ENCODE peak calls at places on chromosomes 4 and X, in ten cellular contexts. O is gastrocnemius medialis, C is endothelial cell of umbilical vein, Y is nephron progenitor cell, L is left ventricle myocardium inferior, E is cardiac fibroblast, Z is AG10803, Q is heart right ventricle, R is endothelial cell, A is breast epithelium. S is an unnamed sample.

GRCh38 chrX:119489212-119490074 is 21.2 kb downstream of the SLC25A5 start:
- DNase-seq in O (no peak), C (no peak), Y (no peak), L (no peak), E (no peak), Z (no peak), Q (no peak), R (no peak), A (no peak), S (no peak)

GRCh38 chr4:151541438-151542071 is 132.6 kb downstream of the FHIP1A start:
- DNase-seq in O (no peak), C (peak; percentile 36), Y (peak; percentile 12), L (no peak), E (peak; percentile 78), Z (peak; percentile 41), Q (no peak), R (no peak), A (no peak), S (peak; percentile 21)

GRCh38 chrX:132612990-132613564 is 124.2 kb upstream of the MBNL3 start:
- DNase-seq in O (peak; percentile 15), C (peak; percentile 24), Y (peak; percentile 62), L (peak; percentile 19), E (peak; percentile 48), Z (peak; percentile 16), Q (peak; percentile 37), R (peak; percentile 46), A (no peak), S (peak; percentile 55)

GRCh38 chrX:6989858-6990257 is 157.7 kb upstream of the STS start:
- DNase-seq in O (no peak), C (no peak), Y (no peak), L (no peak), E (no peak), Z (no peak), Q (no peak), R (no peak), A (no peak), S (no peak)

GRCh38 chrX:128929281-128930057 is 593.8 kb downstream of the SMARCA1 start:
- DNase-seq in O (no peak), C (no peak), Y (no peak), L (no peak), E (no peak), Z (no peak), Q (no peak), R (no peak), A (no peak), S (no peak)

GRCh38 chrX:53317365-53318069 is 36.1 kb upstream of the IQSEC2 start:
- DNase-seq in O (peak; percentile 48), C (peak; percentile 27), Y (peak; percentile 76), L (peak; percentile 55), E (peak; percentile 60), Z (peak; percentile 33), Q (peak; percentile 58), R (peak; percentile 67), A (no peak), S (peak; percentile 75)

GRCh38 chr4:87250294-87250693 is 29.9 kb upstream of the KLHL8 start:
- DNase-seq in O (no peak), C (no peak), Y (no peak), L (no peak), E (no peak), Z (no peak), Q (no peak), R (no peak), A (no peak), S (no peak)

GRCh38 chrX:84186603-84187358 is 1.2 kb downstream of the RPS6KA6 start:
- DNase-seq in O (no peak), C (peak; percentile 2), Y (peak; percentile 2), L (no peak), E (no peak), Z (no peak), Q (no peak), R (peak; percentile 2), A (no peak), S (no peak)

GRCh38 chr4:31807036-31807435 is 1086.9 kb downstream of the PCDH7 start:
- DNase-seq in O (no peak), C (no peak), Y (no peak), L (no peak), E (peak; percentile 49), Z (no peak), Q (no peak), R (no peak), A (no peak), S (no peak)

GRCh38 chr4:140971077-140971792 is 162.0 kb downstream of the RNF150 start:
- DNase-seq in O (no peak), C (no peak), Y (no peak), L (no peak), E (no peak), Z (no peak), Q (no peak), R (no peak), A (no peak), S (no peak)

GRCh38 chr4:140969296-140969695 is 164.0 kb downstream of the RNF150 start:
- DNase-seq in O (no peak), C (no peak), Y (no peak), L (no peak), E (no peak), Z (no peak), Q (no peak), R (no peak), A (no peak), S (no peak)

GRCh38 chr4:140963883-140964282 is 169.4 kb downstream of the RNF150 start:
- DNase-seq in O (no peak), C (no peak), Y (no peak), L (no peak), E (no peak), Z (no peak), Q (no peak), R (no peak), A (no peak), S (no peak)

DNA sequence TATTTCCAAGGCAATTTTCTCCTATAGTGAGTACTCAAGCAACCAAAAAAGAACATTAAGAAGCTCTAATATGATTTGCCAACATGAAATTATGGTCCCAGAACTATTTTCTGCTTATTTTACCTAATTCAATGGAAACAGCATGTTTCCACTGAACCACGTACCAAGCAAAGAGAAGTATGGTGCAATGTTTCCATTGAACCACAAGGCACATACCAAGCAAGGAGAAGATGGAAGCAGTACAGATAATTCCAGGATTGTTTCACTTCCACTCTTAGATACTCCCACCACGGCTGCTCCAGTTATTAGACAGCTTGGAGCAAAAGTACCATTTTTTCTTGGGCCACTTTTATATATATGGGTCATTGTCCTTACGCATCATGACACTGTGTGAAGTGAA is 164.9 kb downstream of the RNF150 start:
- DNase-seq in O (no peak), C (no peak), Y (no peak), L (no peak), E (no peak), Z (no peak), Q (no peak), R (no peak), A (no peak), S (no peak)
- TF ChIP-seq CTCF in O (no peak), C (no peak), Y (no peak), L (no peak), E (no peak), Z (no peak), Q (no peak), R (no peak), A (no peak), S (no peak)

DNA sequence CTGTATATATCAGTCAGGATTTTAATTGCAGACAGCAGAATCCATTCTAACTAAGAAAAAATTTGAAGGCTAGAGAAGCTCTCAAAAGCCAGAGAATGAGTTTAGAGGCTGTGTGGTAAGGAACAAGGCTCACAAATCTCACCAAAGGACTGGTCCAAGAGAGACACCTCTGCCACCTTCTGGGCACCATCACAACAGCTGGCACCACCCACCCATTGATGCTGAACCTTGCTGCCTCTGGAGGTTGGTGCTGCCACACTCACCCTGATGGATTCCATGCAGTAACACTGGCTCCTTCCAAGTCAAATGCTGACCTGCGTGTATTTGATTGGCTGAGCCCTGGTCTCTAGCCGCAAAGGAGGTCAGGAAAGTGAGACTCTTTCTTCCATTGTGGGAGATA is 100.8 kb downstream of the BEND2 start:
- DNase-seq in O (no peak), C (no peak), Y (no peak), L (no peak), E (no peak), Z (no peak), Q (no peak), R (no peak), A (no peak), S (no peak)
- TF ChIP-seq CTCF in O (no peak), C (no peak), Y (no peak), L (no peak), E (no peak), Z (no peak), Q (no peak), R (no peak), A (no peak), S (no peak)

DNA sequence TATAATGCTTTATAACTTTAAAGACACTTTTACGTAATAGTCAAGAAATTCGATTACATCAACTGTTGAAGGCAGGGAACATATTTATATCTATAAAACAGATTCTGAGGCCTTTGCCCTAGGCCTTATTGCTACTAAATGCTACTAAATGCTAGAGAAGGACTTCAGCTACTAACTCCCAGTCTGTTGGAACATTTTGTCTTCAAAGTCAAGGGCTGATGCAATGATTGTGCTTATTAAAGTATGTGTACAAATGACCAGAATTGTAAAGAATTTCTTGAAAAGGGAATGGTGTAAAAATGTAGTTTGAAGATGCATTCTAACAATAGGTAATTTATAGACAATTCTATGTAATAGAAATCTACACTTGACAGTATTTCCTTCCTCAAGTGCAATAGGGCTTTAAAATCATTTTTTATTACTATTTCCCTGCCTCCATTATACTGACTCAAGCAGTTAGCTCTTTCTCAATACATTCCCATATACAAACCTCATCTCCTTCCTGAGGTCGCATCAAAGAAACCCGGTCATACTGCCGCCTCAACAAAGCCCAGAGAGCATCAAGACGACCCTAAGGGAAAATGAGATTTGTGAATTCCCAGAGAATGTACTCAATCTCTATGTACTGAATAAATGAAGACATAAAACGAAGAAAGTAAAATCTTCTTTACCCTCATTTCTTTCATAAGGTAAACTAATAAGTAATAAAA is 95.7 kb downstream of the ANTXR2 start:
- DNase-seq in O (no peak), C (no peak), Y (no peak), L (no peak), E (no peak), Z (no peak), Q (no peak), R (no peak), A (no peak), S (no peak)
- TF ChIP-seq CTCF in O (no peak), C (no peak), Y (no peak), L (no peak), E (no peak), Z (no peak), Q (no peak), R (no peak), A (no peak), S (no peak)

DNA sequence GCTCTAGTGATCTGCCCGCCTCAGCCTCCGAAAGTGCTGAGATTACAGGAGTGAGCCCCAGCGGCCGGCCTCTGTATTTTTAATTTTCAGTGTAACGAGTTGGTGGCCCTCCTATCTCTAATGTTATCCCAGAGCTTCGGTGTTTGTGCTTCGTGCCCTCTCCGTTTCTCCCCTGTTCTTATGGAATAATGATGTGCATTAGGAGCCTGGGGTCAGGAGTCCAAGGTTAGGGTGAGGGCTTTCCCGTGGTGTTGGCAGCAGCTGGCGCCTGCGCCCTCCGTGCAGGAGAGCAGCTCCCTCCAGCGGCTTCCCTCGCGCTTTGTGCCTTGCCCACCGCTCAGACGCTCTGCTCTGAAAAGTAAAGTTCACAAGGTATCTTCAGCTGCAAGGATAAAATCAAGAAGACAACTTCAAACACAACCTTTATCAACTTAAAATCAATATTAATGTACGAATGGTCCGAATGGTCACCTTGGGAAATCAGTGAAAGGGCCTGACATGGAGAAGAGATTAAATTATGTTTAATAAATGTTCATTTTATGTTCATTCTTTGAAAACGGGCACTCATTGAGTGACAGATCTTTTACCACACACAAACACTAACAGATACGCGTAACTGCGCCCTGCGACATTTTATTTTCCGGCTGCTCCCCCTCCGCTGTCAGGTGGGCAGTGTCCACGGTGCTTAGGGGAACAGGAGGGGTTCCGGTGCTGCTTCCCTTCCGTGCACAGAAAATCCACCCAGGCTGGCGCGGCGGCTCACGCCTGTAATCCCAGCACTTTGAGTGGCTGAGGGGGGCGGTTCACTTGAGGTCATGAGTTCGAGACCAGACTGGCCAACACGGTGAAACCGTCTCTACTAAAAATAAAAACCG is 62.4 kb downstream of the TRAPPC11 start:
- DNase-seq in O (no peak), C (peak; percentile 68), Y (peak; percentile 23), L (peak; percentile 70), E (peak; percentile 61), Z (peak; percentile 24), Q (peak; percentile 83), R (peak; percentile 28), A (no peak), S (peak; percentile 45)
- TF ChIP-seq CTCF in O (no peak), C (peak; percentile 62), Y (no peak), L (peak; percentile 67), E (peak; percentile 66), Z (peak; percentile 52), Q (peak; percentile 67), R (no peak), A (no peak), S (no peak)

S was measured in glutamatergic neuron.